ENCODE peak calls at places on chromosomes 2 and 18, in six cellular contexts. E, F, R, O, I and J are unnamed samples.

GRCh38 chr2:31785876-31786275 is 205.1 kb upstream of the SRD5A2 start:
- DNase-seq in E (no peak), F (no peak), R (no peak), O (no peak), I (no peak), J (no peak)

GRCh38 chr18:24982831-24983230 is 369.1 kb downstream of the ZNF521 start:
- DNase-seq in E (no peak), F (no peak), R (no peak), O (no peak), I (no peak), J (no peak)

GRCh38 chr2:49110571-49111315 is 43.6 kb downstream of the FSHR start:
- DNase-seq in E (no peak), F (no peak), R (no peak), O (no peak), I (no peak), J (no peak)

GRCh38 chr2:220001693-220002260 is 374.3 kb downstream of the SLC4A3 start:
- DNase-seq in E (no peak), F (no peak), R (no peak), O (no peak), I (peak; percentile 90), J (no peak)

GRCh38 chr2:230944123-230944653 is 19.1 kb upstream of the GPR55 start:
- DNase-seq in E (no peak), F (no peak), R (no peak), O (no peak), I (peak; percentile 71), J (no peak)

GRCh38 chr2:177666408-177666807 is 273.8 kb downstream of the AGPS start:
- DNase-seq in E (no peak), F (no peak), R (no peak), O (no peak), I (no peak), J (no peak)

GRCh38 chr2:43018179-43019024 is 208.0 kb downstream of the ZFP36L2 start:
- DNase-seq in E (no peak), F (peak; percentile 21), R (no peak), O (no peak), I (peak; percentile 83), J (no peak)

GRCh38 chr2:239979243-239980023 is 45.7 kb downstream of the NDUFA10 start:
- DNase-seq in E (no peak), F (no peak), R (no peak), O (no peak), I (no peak), J (no peak)

GRCh38 chr2:198322275-198322674 is 517.9 kb downstream of the PLCL1 start:
- DNase-seq in E (no peak), F (no peak), R (no peak), O (no peak), I (no peak), J (no peak)

GRCh38 chr2:9983413-9984216 is 32.1 kb downstream of the GRHL1 start:
- DNase-seq in E (no peak), F (no peak), R (no peak), O (no peak), I (no peak), J (no peak)

GRCh38 chr2:238854246-238854645 is 6.4 kb downstream of the TWIST2 start:
- DNase-seq in E (no peak), F (no peak), R (no peak), O (no peak), I (no peak), J (no peak)

GRCh38 chr2:235709124-235709813 is 215.4 kb downstream of the AGAP1 start:
- DNase-seq in E (no peak), F (no peak), R (no peak), O (no peak), I (peak; percentile 72), J (no peak)

GRCh38 chr2:197130318-197130717 is 180.3 kb downstream of the ANKRD44 start:
- DNase-seq in E (peak; percentile 41), F (no peak), R (no peak), O (no peak), I (no peak), J (no peak)

GRCh38 chr2:9690252-9690651 is 59.5 kb upstream of the YWHAQ start:
- DNase-seq in E (no peak), F (no peak), R (no peak), O (no peak), I (peak; percentile 83), J (peak; percentile 27)

GRCh38 chr2:148540022-148540421 is 104.5 kb upstream of the EPC2 start:
- DNase-seq in E (no peak), F (no peak), R (no peak), O (no peak), I (peak; percentile 31), J (no peak)

GRCh38 chr2:33706410-33706809 is 107.3 kb upstream of the FAM98A start:
- DNase-seq in E (no peak), F (no peak), R (no peak), O (no peak), I (no peak), J (no peak)

GRCh38 chr2:157782057-157782845 is 93.9 kb downstream of the ACVR1 start:
- DNase-seq in E (no peak), F (no peak), R (no peak), O (no peak), I (no peak), J (peak; percentile 28)

GRCh38 chr2:138244400-138245001 is 257.1 kb upstream of the SPOPL start:
- DNase-seq in E (no peak), F (no peak), R (no peak), O (no peak), I (no peak), J (no peak)

GRCh38 chr2:68951899-68952298 is 794 bp downstream of the GKN2 start:
- DNase-seq in E (no peak), F (no peak), R (no peak), O (no peak), I (no peak), J (no peak)